ENCODE peak calls at places on chromosome 16, in nine cellular contexts. D is keratinocyte, X is GM23338, Y is hepatocyte, O is K562, P is neural progenitor cell, U is astrocyte, C is GM23248, G is IMR-90. T is an unnamed sample.

GRCh38 chr16:11079657-11080187 is 135.4 kb downstream of the CLEC16A start:
- DNase-seq in X (no peak), U (peak; percentile 95), C (peak; percentile 94), Y (peak; percentile 74), D (no peak), P (no peak), O (no peak), G (peak; percentile 98), T (no peak)

GRCh38 chr16:55263271-55264250 is 60.4 kb upstream of the IRX6 start:
- DNase-seq in X (no peak), O (no peak), G (no peak), C (no peak), U (no peak), D (no peak), P (no peak), Y (no peak), T (no peak)

GRCh38 chr16:19698480-19699465 is 19.3 kb downstream of the KNOP1 start:
- DNase-seq in X (no peak), P (no peak), G (peak; percentile 20), O (no peak), C (peak; percentile 79), Y (no peak), U (peak; percentile 68), D (no peak), T (no peak)

GRCh38 chr16:18788828-18789514 is 1.2 kb downstream of the RPS15A start:
- DNase-seq in D (no peak), O (no peak), Y (no peak), X (no peak), P (no peak), G (no peak), C (peak; percentile 48), U (no peak), T (no peak)

GRCh38 chr16:57925310-57925709 is 45.6 kb downstream of the CNGB1 start:
- DNase-seq in Y (no peak), G (no peak), C (no peak), O (no peak), X (no peak), U (no peak), D (no peak), P (no peak), T (no peak)

GRCh38 chr16:67641779-67642708 is 2.9 kb upstream of the CARMIL2 start:
- DNase-seq in U (no peak), D (no peak), X (no peak), P (no peak), C (peak; percentile 67), Y (no peak), G (peak; percentile 33), O (no peak), T (no peak)

GRCh38 chr16:76346210-76346609 is 69.0 kb downstream of the CNTNAP4 start:
- DNase-seq in C (no peak), P (no peak), O (no peak), D (no peak), X (no peak), Y (no peak), G (no peak), U (no peak), T (no peak)

GRCh38 chr16:66617728-66618127 is 13.2 kb downstream of the CMTM3 start:
- DNase-seq in C (no peak), P (no peak), D (no peak), Y (no peak), U (peak; percentile 18), X (no peak), O (peak; percentile 84), G (no peak), T (peak; percentile 35)

GRCh38 chr16:50671644-50672260 is 9.4 kb downstream of the SNX20 start:
- DNase-seq in X (peak; percentile 64), O (peak; percentile 45), C (no peak), U (no peak), P (peak; percentile 52), G (peak; percentile 16), Y (no peak), D (peak; percentile 7), T (peak; percentile 43)

GRCh38 chr16:4521971-4522623 is 16.5 kb downstream of the CDIP1 start:
- DNase-seq in C (no peak), X (peak; percentile 68), G (no peak), Y (peak; percentile 58), O (no peak), D (no peak), U (no peak), P (peak; percentile 54), T (no peak)

GRCh38 chr16:35188288-35189155 is 1729.1 kb downstream of the TP53TG3F start:
- DNase-seq in G (no peak), P (no peak), Y (no peak), U (no peak), X (peak; percentile 8), C (no peak), O (peak; percentile 7), D (no peak), T (peak; percentile 39)

GRCh38 chr16:48936811-48937210 is 326.8 kb upstream of the N4BP1 start:
- DNase-seq in G (no peak), U (no peak), Y (no peak), P (no peak), D (no peak), X (no peak), O (no peak), C (no peak), T (no peak)

GRCh38 chr16:48522041-48522440 is 87.9 kb downstream of the N4BP1 start:
- DNase-seq in X (no peak), U (no peak), C (no peak), O (no peak), P (no peak), D (no peak), G (no peak), Y (no peak), T (no peak)

GRCh38 chr16:86929149-86929871 is 351.0 kb downstream of the FOXL1 start:
- DNase-seq in D (no peak), C (peak; percentile 77), G (peak; percentile 93), U (peak; percentile 97), P (no peak), O (peak; percentile 86), Y (peak; percentile 46), X (no peak), T (no peak)

GRCh38 chr16:71848622-71849021 is 2.8 kb downstream of the ATXN1L start:
- DNase-seq in X (no peak), G (no peak), D (no peak), Y (no peak), O (no peak), U (no peak), P (no peak), C (no peak), T (no peak)

GRCh38 chr16:26269663-26270062 is 577.9 kb downstream of the HS3ST4 start:
- DNase-seq in X (no peak), U (no peak), D (no peak), C (no peak), O (no peak), P (no peak), Y (no peak), G (no peak), T (no peak)

GRCh38 chr16:27455700-27456099 is 53.7 kb downstream of the IL21R start:
- DNase-seq in X (no peak), D (no peak), O (no peak), P (no peak), C (no peak), U (no peak), G (no peak), Y (no peak), T (no peak)
- H2AFZ ChIP-seq in X (no peak overlapping the region), D (peak overlapping the region; percentile 44), O (no peak overlapping the region), P (no peak overlapping the region), C (no peak overlapping the region), U (no peak overlapping the region), G (no peak overlapping the region), Y (no peak overlapping the region), T (no peak overlapping the region)

GRCh38 chr16:78317871-78318270 is 218.4 kb downstream of the WWOX start:
- DNase-seq in U (no peak), G (no peak), Y (no peak), D (no peak), P (no peak), C (no peak), X (no peak), O (no peak), T (no peak)
- H3K4me3 ChIP-seq in U (peak overlapping the region; percentile 25), G (no peak overlapping the region), Y (no peak overlapping the region), D (no peak overlapping the region), P (no peak overlapping the region), C (no peak overlapping the region), X (no peak overlapping the region), O (no peak overlapping the region), T (no peak overlapping the region)

GRCh38 chr16:81447383-81448101 is 2.9 kb downstream of the CMIP start:
- DNase-seq in O (no peak), P (peak; percentile 34), D (no peak), C (no peak), Y (no peak), G (no peak), U (peak; percentile 12), X (peak; percentile 39), T (peak; percentile 82)
- H3K4me2 ChIP-seq in O (peak overlapping the region; percentile 97), P (peak overlapping the region; percentile 97), D (peak overlapping the region; percentile 100), C (peak overlapping the region; percentile 98), Y (peak overlapping the region; percentile 94), G (peak overlapping the region; percentile 91), U (peak overlapping the region; percentile 95), X (peak overlapping the region; percentile 100), T (peak overlapping the region; percentile 85)

GRCh38 chr16:53058441-53058840 is 3.6 kb downstream of the CHD9 start:
- DNase-seq in D (no peak), U (no peak), P (no peak), Y (no peak), G (no peak), O (no peak), C (no peak), X (no peak), T (no peak)

GRCh38 chr16:53055603-53056527 is 1.1 kb downstream of the CHD9 start:
- DNase-seq in U (peak; percentile 73), C (peak; percentile 68), P (peak; percentile 47), Y (peak; percentile 66), O (peak; percentile 85), D (no peak), G (peak; percentile 72), X (peak; percentile 83), T (peak; percentile 8)

GRCh38 chr16:53054670-53055485 is at the start of gene CHD9:
- DNase-seq in G (peak; percentile 80), X (peak; percentile 94), P (peak; percentile 96), C (peak; percentile 92), O (peak; percentile 88), D (no peak), Y (peak; percentile 95), U (peak; percentile 58), T (peak; percentile 78)

GRCh38 chr16:53057658-53058057 is 2.9 kb downstream of the CHD9 start:
- DNase-seq in C (no peak), Y (no peak), U (no peak), G (no peak), D (no peak), O (no peak), P (no peak), X (no peak), T (no peak)

DNA sequence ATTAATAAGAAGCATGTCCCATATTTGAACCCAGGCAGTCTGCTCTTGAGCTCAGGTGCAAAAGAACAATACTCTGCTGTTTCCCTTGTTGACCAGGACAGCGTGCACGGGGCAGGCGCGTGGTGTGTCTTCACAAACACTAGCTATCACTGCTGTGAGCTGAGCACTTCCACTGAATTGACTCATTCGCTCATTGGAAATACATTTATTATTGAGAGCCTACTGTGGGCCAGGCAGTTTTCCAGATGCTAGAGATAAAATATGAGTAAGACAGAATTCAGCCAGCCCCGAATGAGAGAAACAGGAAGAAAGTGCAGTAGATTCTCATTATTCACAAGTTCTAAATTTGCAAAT is 1.7 kb downstream of the CHD9 start:
- DNase-seq in D (no peak), P (no peak), Y (no peak), C (peak; percentile 80), U (peak; percentile 82), O (peak; percentile 37), G (peak; percentile 66), X (no peak), T (no peak)
- H2AFZ ChIP-seq in D (no peak overlapping the region), P (no peak overlapping the region), Y (no peak overlapping the region), C (no peak overlapping the region), U (no peak overlapping the region), O (peak overlapping the region; percentile 73), G (no peak overlapping the region), X (no peak overlapping the region), T (no peak overlapping the region)

T was measured in PC-9.